ENCODE peak calls at places on chromosomes 4 and X, in six cellular contexts. One of them, this sample, is unnamed.
A peak's percentile ranks its signal among the peaks of the same experiment; 100 is the strongest.

GRCh38 chr4:157911662-157912061 is 261.2 kb downstream of the GASK1B start:
- DNase-seq in fibroblast of mammary gland: no peak
- DNase-seq in choroid plexus epithelial cell: no peak
- DNase-seq in mesothelial cell of epicardium: no peak
- DNase-seq in endothelial cell: no peak
- DNase-seq in Panc1: no peak
- DNase-seq in this sample: no peak

GRCh38 chrX:79364306-79364705 is 2.8 kb downstream of the ITM2A start:
- DNase-seq in fibroblast of mammary gland: no peak
- DNase-seq in choroid plexus epithelial cell: no peak
- DNase-seq in mesothelial cell of epicardium: no peak
- DNase-seq in endothelial cell: no peak
- DNase-seq in Panc1: no peak
- DNase-seq in this sample: no peak

GRCh38 chrX:54807524-54808108 is at the start of gene MAGED2:
- DNase-seq in fibroblast of mammary gland: peak; percentile 3
- DNase-seq in choroid plexus epithelial cell: peak; percentile 53
- DNase-seq in mesothelial cell of epicardium: no peak
- DNase-seq in endothelial cell: peak; percentile 43
- DNase-seq in Panc1: no peak
- DNase-seq in this sample: peak; percentile 74

GRCh38 chr4:20095805-20096541 is 155.7 kb upstream of the SLIT2 start:
- DNase-seq in fibroblast of mammary gland: no peak
- DNase-seq in choroid plexus epithelial cell: no peak
- DNase-seq in mesothelial cell of epicardium: no peak
- DNase-seq in endothelial cell: no peak
- DNase-seq in Panc1: no peak
- DNase-seq in this sample: no peak

GRCh38 chr4:11625206-11625605 is 196.5 kb upstream of the HS3ST1 start:
- DNase-seq in fibroblast of mammary gland: no peak
- DNase-seq in choroid plexus epithelial cell: no peak
- DNase-seq in mesothelial cell of epicardium: no peak
- DNase-seq in endothelial cell: no peak
- DNase-seq in Panc1: no peak
- DNase-seq in this sample: no peak

GRCh38 chr4:153523941-153524386 is 57.8 kb downstream of the TMEM131L start:
- DNase-seq in fibroblast of mammary gland: no peak
- DNase-seq in choroid plexus epithelial cell: no peak
- DNase-seq in mesothelial cell of epicardium: no peak
- DNase-seq in endothelial cell: no peak
- DNase-seq in Panc1: no peak
- DNase-seq in this sample: no peak

GRCh38 chrX:97158270-97158669 is 274.6 kb downstream of the RPA4 start:
- DNase-seq in fibroblast of mammary gland: peak; percentile 14
- DNase-seq in choroid plexus epithelial cell: no peak
- DNase-seq in mesothelial cell of epicardium: no peak
- DNase-seq in endothelial cell: no peak
- DNase-seq in Panc1: no peak
- DNase-seq in this sample: no peak

GRCh38 chrX:70454441-70455365 is 10.1 kb downstream of the DLG3 start:
- DNase-seq in fibroblast of mammary gland: peak; percentile 51
- DNase-seq in choroid plexus epithelial cell: peak; percentile 67
- DNase-seq in mesothelial cell of epicardium: peak; percentile 66
- DNase-seq in endothelial cell: peak; percentile 73
- DNase-seq in Panc1: peak; percentile 42
- DNase-seq in this sample: peak; percentile 39

GRCh38 chr4:67465032-67465762 is 80.1 kb downstream of the CENPC start:
- DNase-seq in fibroblast of mammary gland: no peak
- DNase-seq in choroid plexus epithelial cell: peak; percentile 15
- DNase-seq in mesothelial cell of epicardium: no peak
- DNase-seq in endothelial cell: no peak
- DNase-seq in Panc1: no peak
- DNase-seq in this sample: no peak

GRCh38 chrX:97308161-97308560 is 424.5 kb downstream of the RPA4 start:
- DNase-seq in fibroblast of mammary gland: peak; percentile 58
- DNase-seq in choroid plexus epithelial cell: peak; percentile 20
- DNase-seq in mesothelial cell of epicardium: no peak
- DNase-seq in endothelial cell: no peak
- DNase-seq in Panc1: no peak
- DNase-seq in this sample: no peak

GRCh38 chrX:71178908-71179307 is 34.3 kb downstream of the NLGN3 start:
- DNase-seq in fibroblast of mammary gland: peak; percentile 73
- DNase-seq in choroid plexus epithelial cell: peak; percentile 80
- DNase-seq in mesothelial cell of epicardium: no peak
- DNase-seq in endothelial cell: peak; percentile 38
- DNase-seq in Panc1: peak; percentile 50
- DNase-seq in this sample: peak; percentile 65

GRCh38 chrX:95836517-95836916 is 848.1 kb upstream of the DIAPH2 start:
- DNase-seq in fibroblast of mammary gland: no peak
- DNase-seq in choroid plexus epithelial cell: no peak
- DNase-seq in mesothelial cell of epicardium: no peak
- DNase-seq in endothelial cell: no peak
- DNase-seq in Panc1: no peak
- DNase-seq in this sample: no peak

GRCh38 chr4:154743683-154744340 is at the start of gene LRAT:
- DNase-seq in fibroblast of mammary gland: peak; percentile 8
- DNase-seq in choroid plexus epithelial cell: no peak
- DNase-seq in mesothelial cell of epicardium: peak; percentile 52
- DNase-seq in endothelial cell: peak; percentile 62
- DNase-seq in Panc1: no peak
- DNase-seq in this sample: no peak

GRCh38 chr4:19936471-19936870 is 315.2 kb upstream of the SLIT2 start:
- DNase-seq in fibroblast of mammary gland: peak; percentile 73
- DNase-seq in choroid plexus epithelial cell: peak; percentile 94
- DNase-seq in mesothelial cell of epicardium: no peak
- DNase-seq in endothelial cell: no peak
- DNase-seq in Panc1: no peak
- DNase-seq in this sample: no peak

GRCh38 chrX:78746496-78746895 is 1.0 kb upstream of the LPAR4 start:
- DNase-seq in fibroblast of mammary gland: no peak
- DNase-seq in choroid plexus epithelial cell: no peak
- DNase-seq in mesothelial cell of epicardium: no peak
- DNase-seq in endothelial cell: no peak
- DNase-seq in Panc1: no peak
- DNase-seq in this sample: no peak

GRCh38 chr4:92121099-92121498 is 182.7 kb upstream of the GRID2 start:
- DNase-seq in fibroblast of mammary gland: no peak
- DNase-seq in choroid plexus epithelial cell: no peak
- DNase-seq in mesothelial cell of epicardium: no peak
- DNase-seq in endothelial cell: no peak
- DNase-seq in Panc1: no peak
- DNase-seq in this sample: no peak

GRCh38 chr4:124035364-124036036 is 638.9 kb downstream of the SPRY1 start:
- DNase-seq in fibroblast of mammary gland: no peak
- DNase-seq in choroid plexus epithelial cell: no peak
- DNase-seq in mesothelial cell of epicardium: no peak
- DNase-seq in endothelial cell: no peak
- DNase-seq in Panc1: no peak
- DNase-seq in this sample: no peak

GRCh38 chr4:151854731-151855130 is 93.9 kb upstream of the GATB start:
- DNase-seq in fibroblast of mammary gland: peak; percentile 64
- DNase-seq in choroid plexus epithelial cell: no peak
- DNase-seq in mesothelial cell of epicardium: no peak
- DNase-seq in endothelial cell: no peak
- DNase-seq in Panc1: no peak
- DNase-seq in this sample: no peak

GRCh38 chr4:75639124-75639695 is 8.9 kb upstream of the CDKL2 start:
- DNase-seq in fibroblast of mammary gland: peak; percentile 33
- DNase-seq in choroid plexus epithelial cell: no peak
- DNase-seq in mesothelial cell of epicardium: no peak
- DNase-seq in endothelial cell: no peak
- DNase-seq in Panc1: no peak
- DNase-seq in this sample: no peak

GRCh38 chr4:87270825-87271224 is 50.4 kb upstream of the KLHL8 start:
- DNase-seq in fibroblast of mammary gland: no peak
- DNase-seq in choroid plexus epithelial cell: no peak
- DNase-seq in mesothelial cell of epicardium: no peak
- DNase-seq in endothelial cell: no peak
- DNase-seq in Panc1: no peak
- DNase-seq in this sample: no peak

GRCh38 chrX:107551546-107551945 is 76.8 kb upstream of the PRPS1 start:
- DNase-seq in fibroblast of mammary gland: no peak
- DNase-seq in choroid plexus epithelial cell: no peak
- DNase-seq in mesothelial cell of epicardium: no peak
- DNase-seq in endothelial cell: no peak
- DNase-seq in Panc1: no peak
- DNase-seq in this sample: no peak

GRCh38 chr4:179595671-179596410 is 2153.6 kb upstream of the AGA start:
- DNase-seq in fibroblast of mammary gland: peak; percentile 69
- DNase-seq in choroid plexus epithelial cell: peak; percentile 11
- DNase-seq in mesothelial cell of epicardium: no peak
- DNase-seq in endothelial cell: no peak
- DNase-seq in Panc1: no peak
- DNase-seq in this sample: no peak

GRCh38 chrX:103453655-103454054 is 65.6 kb downstream of the RAB40A start:
- DNase-seq in fibroblast of mammary gland: peak; percentile 98
- DNase-seq in choroid plexus epithelial cell: peak; percentile 94
- DNase-seq in mesothelial cell of epicardium: no peak
- DNase-seq in endothelial cell: no peak
- DNase-seq in Panc1: peak; percentile 4
- DNase-seq in this sample: no peak

GRCh38 chr4:186823989-186824388 is 100.3 kb upstream of the FAT1 start:
- DNase-seq in fibroblast of mammary gland: no peak
- DNase-seq in choroid plexus epithelial cell: peak; percentile 49
- DNase-seq in mesothelial cell of epicardium: no peak
- DNase-seq in endothelial cell: no peak
- DNase-seq in Panc1: no peak
- DNase-seq in this sample: no peak

GRCh38 chr4:155809835-155810234 is 51.0 kb downstream of the GUCY1B1 start:
- DNase-seq in fibroblast of mammary gland: peak; percentile 94
- DNase-seq in choroid plexus epithelial cell: peak; percentile 96
- DNase-seq in mesothelial cell of epicardium: no peak
- DNase-seq in endothelial cell: no peak
- DNase-seq in Panc1: peak; percentile 35
- DNase-seq in this sample: no peak

GRCh38 chr4:30537462-30537861 is 182.7 kb upstream of the PCDH7 start:
- DNase-seq in fibroblast of mammary gland: peak; percentile 75
- DNase-seq in choroid plexus epithelial cell: peak; percentile 43
- DNase-seq in mesothelial cell of epicardium: no peak
- DNase-seq in endothelial cell: no peak
- DNase-seq in Panc1: peak; percentile 5
- DNase-seq in this sample: no peak

GRCh38 chr4:1011022-1011694 is at the start of gene FGFRL1:
- DNase-seq in fibroblast of mammary gland: peak; percentile 75
- DNase-seq in choroid plexus epithelial cell: peak; percentile 87
- DNase-seq in mesothelial cell of epicardium: peak; percentile 90
- DNase-seq in endothelial cell: peak; percentile 76
- DNase-seq in Panc1: no peak
- DNase-seq in this sample: peak; percentile 90

GRCh38 chr4:144894525-144894924 is 203.5 kb downstream of the ANAPC10 start:
- DNase-seq in fibroblast of mammary gland: peak; percentile 87
- DNase-seq in choroid plexus epithelial cell: peak; percentile 88
- DNase-seq in mesothelial cell of epicardium: no peak
- DNase-seq in endothelial cell: no peak
- DNase-seq in Panc1: no peak
- DNase-seq in this sample: no peak

GRCh38 chr4:60992037-60992436 is 208.1 kb upstream of the ADGRL3 start:
- DNase-seq in fibroblast of mammary gland: no peak
- DNase-seq in choroid plexus epithelial cell: peak; percentile 40
- DNase-seq in mesothelial cell of epicardium: no peak
- DNase-seq in endothelial cell: no peak
- DNase-seq in Panc1: no peak
- DNase-seq in this sample: no peak

GRCh38 chr4:133316874-133317273 is 167.8 kb downstream of the PCDH10 start:
- DNase-seq in fibroblast of mammary gland: no peak
- DNase-seq in choroid plexus epithelial cell: peak; percentile 6
- DNase-seq in mesothelial cell of epicardium: no peak
- DNase-seq in endothelial cell: no peak
- DNase-seq in Panc1: no peak
- DNase-seq in this sample: no peak

GRCh38 chr4:151418385-151418784 is 9.4 kb downstream of the FHIP1A start:
- DNase-seq in fibroblast of mammary gland: peak; percentile 88
- DNase-seq in choroid plexus epithelial cell: peak; percentile 91
- DNase-seq in mesothelial cell of epicardium: no peak
- DNase-seq in endothelial cell: no peak
- DNase-seq in Panc1: peak; percentile 73
- DNase-seq in this sample: no peak

GRCh38 chr4:6763330-6763851 is 19.1 kb upstream of the KIAA0232 start:
- DNase-seq in fibroblast of mammary gland: no peak
- DNase-seq in choroid plexus epithelial cell: no peak
- DNase-seq in mesothelial cell of epicardium: no peak
- DNase-seq in endothelial cell: no peak
- DNase-seq in Panc1: no peak
- DNase-seq in this sample: no peak
- TF ChIP-seq CTCF in fibroblast of mammary gland: peak; percentile 7
- TF ChIP-seq CTCF in choroid plexus epithelial cell: peak; percentile 46
- TF ChIP-seq CTCF in mesothelial cell of epicardium: no peak
- TF ChIP-seq CTCF in endothelial cell: no peak
- TF ChIP-seq CTCF in Panc1: no peak
- TF ChIP-seq CTCF in this sample: no peak

GRCh38 chr4:77203380-77204197 is 46.6 kb downstream of the CCNG2 start:
- DNase-seq in fibroblast of mammary gland: peak; percentile 85
- DNase-seq in choroid plexus epithelial cell: peak; percentile 92
- DNase-seq in mesothelial cell of epicardium: no peak
- DNase-seq in endothelial cell: peak; percentile 77
- DNase-seq in Panc1: peak; percentile 32
- DNase-seq in this sample: peak; percentile 72
- TF ChIP-seq CTCF in fibroblast of mammary gland: peak; percentile 80
- TF ChIP-seq CTCF in choroid plexus epithelial cell: peak; percentile 88
- TF ChIP-seq CTCF in mesothelial cell of epicardium: peak; percentile 39
- TF ChIP-seq CTCF in endothelial cell: peak; percentile 64
- TF ChIP-seq CTCF in Panc1: peak; percentile 70
- TF ChIP-seq CTCF in this sample: peak; percentile 75

GRCh38 chrX:129875669-129876068 is 30.3 kb upstream of the UTP14A start:
- DNase-seq in fibroblast of mammary gland: peak; percentile 87
- DNase-seq in choroid plexus epithelial cell: peak; percentile 64
- DNase-seq in mesothelial cell of epicardium: no peak
- DNase-seq in endothelial cell: no peak
- DNase-seq in Panc1: no peak
- DNase-seq in this sample: no peak
- TF ChIP-seq CTCF in fibroblast of mammary gland: peak; percentile 27
- TF ChIP-seq CTCF in choroid plexus epithelial cell: peak; percentile 24
- TF ChIP-seq CTCF in mesothelial cell of epicardium: no peak
- TF ChIP-seq CTCF in endothelial cell: no peak
- TF ChIP-seq CTCF in Panc1: no peak
- TF ChIP-seq CTCF in this sample: no peak

DNA sequence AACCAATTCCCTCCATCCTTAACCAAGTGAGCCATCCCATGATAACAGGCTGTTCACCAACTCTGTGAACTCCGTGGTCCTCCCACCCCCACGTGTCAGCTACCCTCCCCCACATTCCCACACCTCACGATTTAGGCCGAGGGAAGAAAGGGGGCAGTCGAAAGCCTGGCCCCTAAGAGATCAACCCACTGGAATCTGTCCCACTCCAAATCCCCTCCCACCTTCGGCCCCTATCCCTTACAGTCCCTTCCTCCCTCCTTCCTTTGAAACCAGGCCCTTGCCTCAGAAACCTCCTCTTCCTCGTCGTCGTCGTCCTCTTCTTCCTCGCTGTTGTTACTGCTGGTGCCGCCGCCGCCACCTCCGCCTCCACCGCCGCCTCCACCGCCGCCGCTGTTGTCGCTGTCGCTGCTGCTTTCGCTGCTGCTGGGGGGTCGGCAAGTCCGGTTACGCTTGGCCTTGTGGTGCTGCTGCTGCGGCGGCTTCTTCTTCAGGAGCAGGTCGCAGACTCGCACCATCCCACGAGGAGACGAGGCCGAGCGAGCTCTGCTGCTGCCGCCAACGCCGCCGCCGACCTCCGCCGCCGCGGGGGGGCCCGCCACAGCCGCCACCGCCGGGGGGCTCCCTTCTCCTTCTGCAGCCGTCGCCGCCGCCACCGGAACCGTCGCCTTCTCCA is 467 bp downstream of the ANKRD17 start:
- DNase-seq in fibroblast of mammary gland: peak; percentile 40
- DNase-seq in choroid plexus epithelial cell: peak; percentile 33
- DNase-seq in mesothelial cell of epicardium: no peak
- DNase-seq in endothelial cell: no peak
- DNase-seq in Panc1: no peak
- DNase-seq in this sample: no peak
- TF ChIP-seq CTCF in fibroblast of mammary gland: no peak
- TF ChIP-seq CTCF in choroid plexus epithelial cell: no peak
- TF ChIP-seq CTCF in mesothelial cell of epicardium: no peak
- TF ChIP-seq CTCF in endothelial cell: no peak
- TF ChIP-seq CTCF in Panc1: peak; percentile 64
- TF ChIP-seq CTCF in this sample: peak; percentile 18

This sample was measured in CD8-positive, alpha-beta T cell.